ENCODE peak calls at places on chromosomes 12 and 14, in nine cellular contexts. U is HT1080; G is astrocyte of the cerebellum; H is EL; A is stimulated activated CD8-positive, alpha-beta memory T cell treated with anti-CD3 and anti-CD28 coated beads, Interleukin-7, amount 100 ng/mL, for 48 hours; C is ecto neural progenitor cell; S is stomach; T is activated CD8-positive, alpha-beta T cell treated with anti-CD3 and anti-CD28 coated beads for 36 hours; X is endodermal cell. Q is an unnamed sample.
A peak's percentile ranks its signal among the peaks of the same experiment; 100 is the strongest.

GRCh38 chr12:18008642-18009041 is 81.4 kb downstream of the RERGL start:
- DNase-seq in A (no peak), U (no peak), S (no peak), T (no peak), H (no peak), X (no peak), C (no peak), G (no peak), Q (no peak)

GRCh38 chr12:12717586-12718381 is 616 bp downstream of the CDKN1B start:
- DNase-seq in G (no peak), C (peak; percentile 63), U (peak; percentile 17), S (no peak), H (no peak), T (peak; percentile 29), A (no peak), X (peak; percentile 84), Q (peak; percentile 33)

GRCh38 chr12:128245890-128246289 is 21.1 kb upstream of the TMEM132C start:
- DNase-seq in U (no peak), S (no peak), C (no peak), A (no peak), X (no peak), H (no peak), T (no peak), G (no peak), Q (no peak)

GRCh38 chr14:54440454-54440853 is 720 bp downstream of the CNIH1 start:
- DNase-seq in X (no peak), H (peak; percentile 10), G (no peak), S (no peak), C (no peak), U (no peak), T (no peak), A (no peak), Q (no peak)

GRCh38 chr14:96565811-96566210 is 63.6 kb downstream of the PAPOLA start:
- DNase-seq in T (no peak), H (no peak), G (no peak), U (no peak), S (no peak), X (no peak), C (no peak), A (no peak), Q (no peak)

GRCh38 chr12:101891462-101891971 is 14.1 kb downstream of the DRAM1 start:
- DNase-seq in A (no peak), C (no peak), S (peak; percentile 71), H (peak; percentile 88), G (peak; percentile 12), U (peak; percentile 67), T (no peak), X (no peak), Q (no peak)

GRCh38 chr12:16828891-16829290 is 222.9 kb upstream of the LMO3 start:
- DNase-seq in H (no peak), U (no peak), T (no peak), X (no peak), S (no peak), C (no peak), G (no peak), A (no peak), Q (no peak)

GRCh38 chr12:104454997-104455396 is 1.8 kb upstream of the CHST11 start:
- DNase-seq in H (peak; percentile 77), S (no peak), U (peak; percentile 93), G (no peak), X (no peak), C (no peak), T (no peak), A (no peak), Q (no peak)

GRCh38 chr14:52095793-52096192 is 26.9 kb upstream of the NID2 start:
- DNase-seq in A (no peak), T (no peak), U (no peak), C (no peak), X (no peak), H (no peak), S (no peak), G (no peak), Q (no peak)

GRCh38 chr12:27710592-27711311 is at the start of gene MRPS35:
- DNase-seq in A (peak; percentile 84), C (peak; percentile 95), X (peak; percentile 98), U (peak; percentile 87), H (peak; percentile 89), S (peak; percentile 92), T (peak; percentile 92), G (peak; percentile 77), Q (peak; percentile 92)

GRCh38 chr12:50186667-50187066 is 19.5 kb upstream of the CERS5 start:
- DNase-seq in A (no peak), S (no peak), H (peak; percentile 81), U (no peak), T (no peak), C (no peak), X (no peak), G (no peak), Q (no peak)

GRCh38 chr12:5507944-5508343 is 76.0 kb downstream of the NTF3 start:
- DNase-seq in H (no peak), U (no peak), S (no peak), C (peak; percentile 8), X (no peak), T (no peak), G (no peak), A (no peak), Q (no peak)

GRCh38 chr14:77027538-77028383 is 747 bp downstream of the IRF2BPL start:
- DNase-seq in C (no peak), H (peak; percentile 73), U (peak; percentile 64), T (peak; percentile 79), X (peak; percentile 79), S (peak; percentile 64), G (no peak), A (peak; percentile 47), Q (peak; percentile 81)

GRCh38 chr14:104664588-104664987 is 24.8 kb upstream of the INF2 start:
- DNase-seq in S (no peak), U (no peak), C (no peak), H (no peak), G (no peak), X (peak; percentile 42), T (no peak), A (no peak), Q (no peak)

GRCh38 chr14:65351493-65352224 is 60.9 kb upstream of the FUT8 start:
- DNase-seq in X (no peak), G (no peak), A (no peak), U (no peak), C (no peak), T (no peak), H (no peak), S (no peak), Q (no peak)